ENCODE peak calls at places on chromosomes 1 and 21, in four cellular contexts. O is lung, Y is psoas muscle, C is tibial artery. Q is an unnamed sample. For H3K4me1, the result is how much of the 10 kb centered on the place peaks cover.

GRCh38 chr1:245969274-245969673 is 537.8 kb downstream of the SMYD3 start:
- DNase-seq in O (no peak), Y (no peak), C (no peak), Q (no peak)

GRCh38 chr1:53482441-53483153 is 23.4 kb downstream of the DMRTB1 start:
- DNase-seq in O (no peak), Y (no peak), C (no peak), Q (no peak)

GRCh38 chr1:6245086-6245868 is 1.3 kb downstream of the HES3 start:
- DNase-seq in O (peak), Y (peak), C (peak), Q (peak)

GRCh38 chr1:150009604-150010387 is 730 bp downstream of the OTUD7B start:
- DNase-seq in O (peak), Y (peak), C (peak), Q (peak)

GRCh38 chr1:36836196-36836883 is 198.0 kb downstream of the GRIK3 start:
- DNase-seq in O (no peak), Y (peak), C (no peak), Q (no peak)

GRCh38 chr1:7136166-7136953 is 351.1 kb downstream of the CAMTA1 start:
- DNase-seq in O (no peak), Y (no peak), C (no peak), Q (no peak)

GRCh38 chr21:22351076-22351475 is 1352.9 kb downstream of the NCAM2 start:
- DNase-seq in O (no peak), Y (no peak), C (no peak), Q (no peak)

GRCh38 chr1:223264983-223265663 is 98.9 kb downstream of the SUSD4 start:
- DNase-seq in O (no peak), Y (no peak), C (no peak), Q (no peak)

GRCh38 chr1:75615664-75616435 is 4.9 kb upstream of the SLC44A5 start:
- DNase-seq in O (peak), Y (peak), C (peak), Q (peak)

GRCh38 chr1:56572334-56573050 is 6.9 kb downstream of the PLPP3 start:
- DNase-seq in O (no peak), Y (no peak), C (no peak), Q (no peak)

GRCh38 chr1:57843760-57844159 is 419.9 kb upstream of the DAB1 start:
- DNase-seq in O (no peak), Y (no peak), C (no peak), Q (no peak)

GRCh38 chr1:36511804-36512798 is 29.4 kb upstream of the CSF3R start:
- DNase-seq in O (no peak), Y (no peak), C (no peak), Q (no peak)

GRCh38 chr1:35644204-35644603 is 2.9 kb upstream of the PSMB2 start:
- DNase-seq in O (no peak), Y (no peak), C (no peak), Q (no peak)

GRCh38 chr21:32403201-32403701 is 9.3 kb upstream of the EVA1C start:
- DNase-seq in O (peak), Y (no peak), C (peak), Q (no peak)

GRCh38 chr1:199685369-199685768 is 342.1 kb upstream of the NR5A2 start:
- DNase-seq in O (no peak), Y (no peak), C (no peak), Q (no peak)

GRCh38 chr1:187091666-187092065 is 262.9 kb downstream of the PLA2G4A start:
- DNase-seq in O (no peak), Y (no peak), C (no peak), Q (no peak)

GRCh38 chr1:25148673-25149300 is 83.5 kb downstream of the SYF2 start:
- DNase-seq in O (no peak), Y (no peak), C (no peak), Q (no peak)

GRCh38 chr1:212207822-212208520 is 77.2 kb upstream of the PPP2R5A start:
- DNase-seq in O (no peak), Y (peak), C (no peak), Q (no peak)

GRCh38 chr1:111635324-111636009 is 15.9 kb downstream of the RAP1A start:
- DNase-seq in O (no peak), Y (no peak), C (no peak), Q (no peak)
- H3K4me1 ChIP-seq in O (under half), Y (under half), C (half or more), Q (under half)

DNA sequence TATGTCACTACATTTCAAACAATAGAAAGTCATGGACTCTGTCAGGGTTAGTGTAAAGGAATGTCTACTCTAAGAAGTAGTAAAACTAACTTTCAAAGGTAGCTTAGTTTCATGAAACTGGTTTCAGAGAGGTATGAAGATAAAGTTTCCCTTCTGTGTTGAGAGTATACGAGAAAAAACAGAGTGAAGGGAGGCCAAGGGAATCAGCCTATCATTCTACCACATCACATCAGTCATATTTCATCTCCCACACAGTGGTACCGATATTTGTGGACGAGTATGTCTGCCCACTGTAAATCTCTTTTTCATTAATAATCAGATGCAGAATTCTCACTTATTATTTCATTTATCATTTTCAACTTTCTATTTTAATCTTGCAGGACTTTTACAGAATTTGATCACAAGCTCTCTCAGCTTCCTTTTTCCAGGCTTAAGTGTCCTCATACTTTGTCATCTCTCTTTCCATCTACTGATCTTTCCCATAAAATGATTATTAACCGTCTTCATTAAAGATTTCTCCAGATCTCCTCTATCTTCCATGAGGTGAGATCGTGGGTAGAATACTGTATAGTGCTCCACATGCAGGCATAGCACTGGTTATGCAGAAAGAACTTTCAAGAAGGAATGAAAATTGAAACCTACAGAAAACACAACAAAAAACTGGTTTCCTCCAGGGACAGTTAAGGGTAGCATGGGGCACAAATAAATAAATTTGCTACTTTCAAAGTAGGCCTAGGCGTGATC is 11.5 kb upstream of the IFI16 start:
- DNase-seq in O (no peak), Y (no peak), C (no peak), Q (no peak)
- H3K4me3 ChIP-seq in O (no peak), Y (peak), C (peak), Q (no peak)

DNA sequence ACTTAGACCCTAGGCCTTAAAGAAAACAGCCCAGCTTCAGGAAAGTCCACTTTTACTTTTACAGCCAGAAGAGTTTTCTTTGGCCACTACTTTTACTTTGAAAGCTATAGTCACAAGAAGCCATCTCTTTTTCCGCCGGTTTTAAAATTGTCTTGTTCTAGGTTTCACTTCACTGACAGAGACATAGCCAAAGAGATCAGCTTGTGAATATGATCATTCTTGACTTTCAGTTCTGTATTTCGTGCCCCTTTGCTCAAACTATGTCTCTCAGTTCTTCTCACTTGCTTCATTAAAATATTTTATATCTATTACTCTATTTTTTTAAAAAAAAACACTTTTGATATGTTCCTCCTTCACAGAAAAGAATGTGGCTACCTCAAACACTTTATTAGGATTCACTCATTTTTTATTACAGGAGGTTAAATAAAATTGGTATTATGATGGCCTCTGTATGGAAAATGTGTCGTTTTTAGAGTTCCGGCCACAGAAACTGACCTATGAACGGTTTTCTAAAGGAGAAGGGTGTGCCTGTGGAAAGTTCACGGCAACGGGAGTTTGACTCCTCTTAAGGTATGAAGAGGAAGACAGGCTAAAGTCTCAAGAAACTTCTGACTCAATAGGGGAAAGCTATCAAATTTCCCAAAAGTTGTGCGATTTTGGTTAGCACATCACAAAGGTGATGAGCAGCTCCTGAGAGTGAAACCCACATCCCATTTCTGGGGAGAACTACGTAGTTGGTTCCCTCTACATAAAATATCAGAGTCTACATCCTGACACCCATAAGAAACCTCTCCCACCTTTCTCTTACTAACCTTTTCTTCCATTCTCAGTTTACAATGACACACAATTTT is 1.2 kb downstream of the MCOLN2 start:
- DNase-seq in O (no peak), Y (no peak), C (no peak), Q (no peak)
- H3K4me1 ChIP-seq in O (under half), Y (under half), C (under half), Q (under half)

GRCh38 chr21:36628096-36628495 is 70.8 kb upstream of the SIM2 start:
- DNase-seq in O (no peak), Y (no peak), C (no peak), Q (no peak)

GRCh38 chr21:36626791-36627190 is 72.1 kb upstream of the SIM2 start:
- DNase-seq in O (no peak), Y (no peak), C (no peak), Q (no peak)

GRCh38 chr21:36630485-36631206 is 68.3 kb upstream of the SIM2 start:
- DNase-seq in O (peak), Y (no peak), C (peak), Q (peak)

GRCh38 chr21:36627242-36627641 is 71.7 kb upstream of the SIM2 start:
- DNase-seq in O (no peak), Y (no peak), C (no peak), Q (no peak)

GRCh38 chr21:36629061-36629460 is 69.9 kb upstream of the SIM2 start:
- DNase-seq in O (no peak), Y (no peak), C (no peak), Q (no peak)
- H3K4me3 ChIP-seq in O (no peak), Y (no peak), C (no peak), Q (no peak)

DNA sequence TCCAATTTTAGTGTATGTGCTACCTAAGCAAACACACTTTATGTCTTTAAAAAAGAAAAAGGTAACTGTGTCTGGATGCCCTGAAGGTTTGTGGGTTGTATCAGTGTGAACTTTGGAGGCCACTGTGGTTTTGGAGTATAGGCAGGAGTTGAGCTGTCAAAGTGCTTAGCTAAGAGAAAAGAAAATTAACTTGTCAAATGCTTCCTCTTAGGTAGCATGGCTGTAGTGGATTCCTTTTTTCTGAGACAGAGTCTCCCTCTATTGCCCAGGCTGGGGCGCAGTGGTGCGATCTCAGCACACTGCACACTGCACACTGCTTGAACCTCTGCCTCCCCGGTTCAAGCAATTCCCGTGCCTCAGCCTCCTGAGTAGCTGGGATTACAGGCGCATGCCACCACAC is 11.2 kb upstream of the SLC41A1 start:
- DNase-seq in O (no peak), Y (no peak), C (no peak), Q (no peak)
- H3K4me1 ChIP-seq in O (under half), Y (under half), C (under half), Q (under half)

GRCh38 chr1:21084111-21084510 is 92.6 kb downstream of the EIF4G3 start:
- DNase-seq in O (no peak), Y (no peak), C (no peak), Q (no peak)
- H3K4me3 ChIP-seq in O (no peak), Y (no peak), C (no peak), Q (no peak)

DNA sequence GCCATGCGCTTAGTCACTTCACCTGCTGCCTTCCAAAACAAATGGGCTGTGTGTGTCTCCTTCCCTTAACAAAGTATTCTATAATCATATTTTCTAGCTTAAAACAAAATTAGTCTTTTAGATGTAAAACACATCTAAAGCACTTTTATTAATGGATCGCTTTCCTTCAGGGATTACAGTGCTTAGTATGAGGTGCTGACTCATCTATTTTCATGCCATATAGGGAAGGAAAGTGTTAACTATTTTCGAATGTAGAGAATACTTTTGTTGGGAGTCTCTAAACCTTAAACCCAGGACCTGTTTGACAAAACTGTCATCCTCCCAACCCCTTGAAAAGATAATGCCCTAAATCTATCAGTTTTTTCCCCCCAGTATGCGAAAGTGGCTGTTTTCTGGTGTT is 90.2 kb downstream of the PBX1 start:
- DNase-seq in O (no peak), Y (no peak), C (no peak), Q (no peak)
- H3K4me1 ChIP-seq in O (under half), Y (half or more), C (half or more), Q (half or more)

DNA sequence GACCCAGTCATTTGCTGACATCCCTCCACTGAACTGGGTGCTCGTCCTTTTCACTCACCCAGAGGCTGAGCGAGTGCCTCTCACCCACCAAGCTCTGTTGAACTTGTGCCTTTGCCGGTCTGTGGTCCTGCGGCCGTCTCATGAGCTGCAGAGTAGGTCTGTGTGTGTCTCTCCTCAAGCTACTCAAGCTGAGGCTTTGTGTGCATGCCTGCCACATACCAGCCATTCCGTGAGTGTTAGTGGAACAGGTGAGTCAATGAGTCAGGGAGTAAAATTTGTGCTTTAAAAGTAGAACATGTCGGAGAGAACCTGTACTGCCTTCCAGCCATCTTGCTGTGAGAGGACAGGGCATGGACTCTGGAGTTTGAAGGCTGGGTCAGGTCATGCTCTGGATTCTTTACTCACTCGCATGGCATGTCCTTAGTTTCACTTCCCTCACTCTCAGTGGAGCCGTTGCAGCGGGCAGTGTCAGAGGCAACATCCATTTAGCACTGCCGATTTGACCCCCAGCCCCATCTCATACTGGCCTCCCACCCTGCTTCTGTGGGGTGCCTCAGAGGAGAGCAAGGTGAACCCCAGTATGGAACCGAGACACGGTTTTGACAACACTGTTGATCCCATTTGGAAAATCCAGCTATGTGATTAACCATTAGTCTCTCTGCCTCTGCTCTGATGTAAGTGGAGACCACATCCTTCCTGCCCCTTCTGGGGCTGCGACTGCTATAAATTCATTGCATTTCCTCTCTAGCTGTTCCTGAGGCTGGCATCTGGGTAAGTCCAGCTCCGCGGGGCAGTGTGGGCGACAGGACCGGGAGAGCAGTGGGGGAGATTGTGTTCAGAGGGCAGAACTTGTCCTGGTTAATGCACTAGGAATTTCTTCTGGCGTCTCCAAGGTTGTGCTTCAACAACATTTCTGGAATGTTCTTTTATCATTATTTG is at the start of gene NLRP3:
- DNase-seq in O (peak), Y (no peak), C (peak), Q (peak)
- H3K4me3 ChIP-seq in O (no peak), Y (peak), C (peak), Q (no peak)

DNA sequence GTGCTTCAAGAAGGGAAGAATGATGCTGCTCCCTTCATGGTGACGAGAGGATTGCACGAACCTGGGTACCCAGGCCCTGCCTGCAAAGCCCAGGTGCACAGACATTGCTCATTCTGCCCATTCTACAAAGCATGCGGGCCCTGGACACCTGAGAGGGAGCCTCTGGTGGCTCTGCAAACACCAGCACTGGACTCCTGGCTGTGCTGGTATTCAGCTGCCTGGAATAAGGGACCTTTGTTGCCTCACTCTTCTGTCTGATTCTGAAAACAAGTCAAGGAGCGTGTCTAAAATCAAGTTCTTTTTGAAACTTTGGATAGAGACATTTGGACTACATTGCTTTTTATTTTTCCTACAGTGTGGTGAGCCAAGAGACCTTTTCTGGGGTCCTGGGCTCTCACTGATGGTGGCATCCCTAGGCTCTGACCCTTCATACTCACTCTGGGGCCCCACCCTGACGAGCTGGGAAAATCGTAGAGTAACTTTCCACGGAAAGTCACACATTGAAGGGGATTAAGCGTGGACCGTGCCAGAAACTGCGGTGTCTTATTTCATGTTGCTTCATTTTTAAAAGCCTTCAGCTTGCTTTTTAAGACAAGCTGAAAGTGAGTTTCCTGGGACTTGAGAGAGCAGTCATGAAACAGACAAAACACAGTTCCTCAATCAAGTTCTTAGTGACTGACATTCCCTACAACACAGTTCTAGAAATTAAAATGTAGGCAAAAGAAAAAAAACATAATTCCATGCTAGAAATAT is 24.0 kb downstream of the ABCA4 start:
- DNase-seq in O (no peak), Y (peak), C (peak), Q (no peak)
- H3K4me1 ChIP-seq in O (under half), Y (under half), C (half or more), Q (under half)

DNA sequence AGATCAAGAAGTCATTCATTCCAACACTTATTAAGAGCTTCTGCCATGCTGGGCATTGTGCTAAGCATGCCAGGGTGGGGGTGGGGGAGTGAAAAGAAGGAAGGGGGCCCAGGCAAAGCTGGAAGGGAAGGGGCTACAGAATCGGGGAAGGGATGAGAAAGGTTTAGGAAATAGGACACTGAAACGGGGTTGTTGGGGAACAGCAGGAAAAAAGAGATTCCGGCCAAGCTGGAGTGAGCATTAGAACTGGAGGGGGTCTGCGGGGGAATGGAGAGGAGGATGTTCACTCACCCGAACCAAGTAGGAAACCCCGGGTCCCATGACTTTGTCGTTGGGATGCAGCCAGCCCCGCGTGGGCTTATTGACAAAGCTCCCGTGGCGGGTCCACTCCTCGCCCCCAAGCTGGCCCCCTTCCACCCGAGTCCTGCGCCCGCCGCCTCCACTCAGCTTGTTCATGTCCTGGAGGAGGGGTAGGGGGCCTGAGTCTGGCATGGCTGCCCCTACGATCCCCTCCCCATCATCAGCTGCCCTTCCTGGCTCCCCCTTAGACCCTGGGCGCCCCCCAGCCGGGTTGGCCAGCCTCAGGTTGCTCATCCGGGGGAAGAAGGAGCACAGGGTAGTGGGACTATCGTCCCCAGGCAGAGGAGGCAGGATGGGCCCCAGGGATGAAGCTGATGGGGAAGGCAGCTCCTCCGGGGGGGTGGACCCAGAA is 650 bp downstream of the SHC1 start:
- DNase-seq in O (no peak), Y (no peak), C (no peak), Q (peak)
- H3K4me3 ChIP-seq in O (peak), Y (peak), C (peak), Q (no peak)